ENCODE peak calls at places on chromosomes 2 and 18, in seven cellular contexts. One of them, this sample, is unnamed.

GRCh38 chr18:79682896-79683625 is 3.5 kb downstream of the CTDP1 start:
- DNase-seq in activated CD4-positive, alpha-beta T cell treated with anti-CD3 and anti-CD28 coated beads, Interleukin-2, amount 10 ng/mL, durations not matched to agents 7 days and 5 days: peak
- DNase-seq in AG09319: no peak
- DNase-seq in NCI-H526 treated with DMSO at 0.1 percent for 48 hours: no peak
- DNase-seq in NCI-H1105 treated with DMSO at 0.1 percent for 48 hours: no peak
- DNase-seq in adrenal gland: no peak
- DNase-seq in putamen: no peak
- DNase-seq in this sample: no peak

GRCh38 chr2:64327129-64327509 is 126.8 kb upstream of the LGALSL start:
- DNase-seq in putamen: no peak
- DNase-seq in NCI-H526 treated with DMSO at 0.1 percent for 48 hours: no peak
- DNase-seq in AG09319: no peak
- DNase-seq in activated CD4-positive, alpha-beta T cell treated with anti-CD3 and anti-CD28 coated beads, Interleukin-2, amount 10 ng/mL, durations not matched to agents 7 days and 5 days: no peak
- DNase-seq in adrenal gland: no peak
- DNase-seq in NCI-H1105 treated with DMSO at 0.1 percent for 48 hours: no peak
- DNase-seq in this sample: no peak

GRCh38 chr2:212548459-212548815 is 9.8 kb upstream of the ERBB4 start:
- DNase-seq in AG09319: no peak
- DNase-seq in activated CD4-positive, alpha-beta T cell treated with anti-CD3 and anti-CD28 coated beads, Interleukin-2, amount 10 ng/mL, durations not matched to agents 7 days and 5 days: no peak
- DNase-seq in putamen: no peak
- DNase-seq in NCI-H1105 treated with DMSO at 0.1 percent for 48 hours: no peak
- DNase-seq in adrenal gland: peak
- DNase-seq in NCI-H526 treated with DMSO at 0.1 percent for 48 hours: peak
- DNase-seq in this sample: peak

GRCh38 chr18:69784840-69785239 is 162.8 kb downstream of the CD226 start:
- DNase-seq in putamen: no peak
- DNase-seq in activated CD4-positive, alpha-beta T cell treated with anti-CD3 and anti-CD28 coated beads, Interleukin-2, amount 10 ng/mL, durations not matched to agents 7 days and 5 days: no peak
- DNase-seq in AG09319: no peak
- DNase-seq in adrenal gland: no peak
- DNase-seq in NCI-H526 treated with DMSO at 0.1 percent for 48 hours: no peak
- DNase-seq in NCI-H1105 treated with DMSO at 0.1 percent for 48 hours: no peak
- DNase-seq in this sample: no peak

GRCh38 chr2:96264656-96265348 is 995 bp downstream of the TMEM127 start:
- DNase-seq in AG09319: no peak
- DNase-seq in adrenal gland: peak
- DNase-seq in NCI-H526 treated with DMSO at 0.1 percent for 48 hours: peak
- DNase-seq in putamen: no peak
- DNase-seq in activated CD4-positive, alpha-beta T cell treated with anti-CD3 and anti-CD28 coated beads, Interleukin-2, amount 10 ng/mL, durations not matched to agents 7 days and 5 days: peak
- DNase-seq in NCI-H1105 treated with DMSO at 0.1 percent for 48 hours: peak
- DNase-seq in this sample: no peak

GRCh38 chr2:53911434-53912189 is 51.8 kb upstream of the GPR75 start:
- DNase-seq in NCI-H526 treated with DMSO at 0.1 percent for 48 hours: no peak
- DNase-seq in NCI-H1105 treated with DMSO at 0.1 percent for 48 hours: no peak
- DNase-seq in AG09319: no peak
- DNase-seq in adrenal gland: no peak
- DNase-seq in putamen: no peak
- DNase-seq in activated CD4-positive, alpha-beta T cell treated with anti-CD3 and anti-CD28 coated beads, Interleukin-2, amount 10 ng/mL, durations not matched to agents 7 days and 5 days: no peak
- DNase-seq in this sample: no peak

GRCh38 chr2:241137276-241138190 is 11.7 kb downstream of the PASK start:
- DNase-seq in adrenal gland: no peak
- DNase-seq in AG09319: no peak
- DNase-seq in activated CD4-positive, alpha-beta T cell treated with anti-CD3 and anti-CD28 coated beads, Interleukin-2, amount 10 ng/mL, durations not matched to agents 7 days and 5 days: no peak
- DNase-seq in NCI-H1105 treated with DMSO at 0.1 percent for 48 hours: no peak
- DNase-seq in NCI-H526 treated with DMSO at 0.1 percent for 48 hours: no peak
- DNase-seq in putamen: no peak
- DNase-seq in this sample: no peak

GRCh38 chr2:174088706-174089105 is 123.5 kb upstream of the SP3 start:
- DNase-seq in NCI-H526 treated with DMSO at 0.1 percent for 48 hours: no peak
- DNase-seq in NCI-H1105 treated with DMSO at 0.1 percent for 48 hours: no peak
- DNase-seq in adrenal gland: no peak
- DNase-seq in putamen: no peak
- DNase-seq in activated CD4-positive, alpha-beta T cell treated with anti-CD3 and anti-CD28 coated beads, Interleukin-2, amount 10 ng/mL, durations not matched to agents 7 days and 5 days: no peak
- DNase-seq in AG09319: no peak
- DNase-seq in this sample: no peak

This sample was measured in gastrocnemius medialis.